ENCODE peak calls at places on chromosomes 1 and 21, in six cellular contexts. K is GM10248, I is endothelial cell, O is type B pancreatic cell, E is HT1080, J is AG04449. P is an unnamed sample.

GRCh38 chr1:37038079-37038702 is 3.9 kb upstream of the GRIK3 start:
- DNase-seq in K (no peak), I (peak; percentile 31), O (no peak), E (peak; percentile 38), J (no peak), P (peak; percentile 17)

GRCh38 chr1:119004781-119005180 is 16.6 kb upstream of the TBX15 start:
- DNase-seq in K (no peak), I (no peak), O (no peak), E (no peak), J (no peak), P (no peak)

GRCh38 chr1:225691861-225692516 is 39.1 kb upstream of the ENAH start:
- DNase-seq in K (no peak), I (no peak), O (no peak), E (peak; percentile 20), J (peak; percentile 84), P (no peak)

GRCh38 chr1:245663373-245663772 is 508.6 kb downstream of the KIF26B start:
- DNase-seq in K (no peak), I (no peak), O (no peak), E (no peak), J (no peak), P (no peak)

GRCh38 chr1:41925712-41926111 is 7.0 kb upstream of the HIVEP3 start:
- DNase-seq in K (no peak), I (no peak), O (no peak), E (peak; percentile 41), J (no peak), P (no peak)

GRCh38 chr21:29827236-29827635 is 112.6 kb downstream of the GRIK1 start:
- DNase-seq in K (no peak), I (no peak), O (no peak), E (no peak), J (no peak), P (no peak)

GRCh38 chr1:35807614-35808375 is at the start of gene AGO4:
- DNase-seq in K (peak; percentile 67), I (peak; percentile 69), O (peak; percentile 80), E (peak; percentile 5), J (no peak), P (peak; percentile 70)

GRCh38 chr1:41504126-41505035 is 19.9 kb upstream of the EDN2 start:
- DNase-seq in K (no peak), I (no peak), O (no peak), E (peak; percentile 68), J (no peak), P (no peak)

GRCh38 chr1:35544976-35545375 is 12.2 kb downstream of the KIAA0319L start:
- DNase-seq in K (peak; percentile 54), I (peak; percentile 55), O (no peak), E (peak; percentile 34), J (no peak), P (peak; percentile 61)

GRCh38 chr1:162327144-162327790 is 49.4 kb downstream of the SPATA46 start:
- DNase-seq in K (no peak), I (no peak), O (no peak), E (no peak), J (no peak), P (no peak)

GRCh38 chr1:215710340-215710971 is 143.4 kb downstream of the KCTD3 start:
- DNase-seq in K (peak; percentile 39), I (peak; percentile 60), O (no peak), E (peak; percentile 33), J (no peak), P (peak; percentile 76)

GRCh38 chr1:179127163-179127895 is 45.5 kb downstream of the TOR3A start:
- DNase-seq in K (no peak), I (no peak), O (no peak), E (peak; percentile 67), J (no peak), P (no peak)

GRCh38 chr1:230641900-230642262 is 400 bp upstream of the COG2 start:
- DNase-seq in K (peak; percentile 14), I (no peak), O (no peak), E (no peak), J (no peak), P (no peak)

GRCh38 chr1:206722751-206723499 is 38.2 kb downstream of the MAPKAPK2 start:
- DNase-seq in K (no peak), I (no peak), O (no peak), E (no peak), J (no peak), P (no peak)

GRCh38 chr1:237042892-237043576 is 1.1 kb downstream of the RYR2 start:
- DNase-seq in K (no peak), I (peak; percentile 33), O (no peak), E (no peak), J (no peak), P (no peak)

GRCh38 chr1:43222876-43223275 is 46.9 kb upstream of the TMEM125 start:
- DNase-seq in K (no peak), I (no peak), O (no peak), E (no peak), J (no peak), P (no peak)

GRCh38 chr1:65958561-65959350 is 166.1 kb downstream of the PDE4B start:
- DNase-seq in K (peak; percentile 33), I (peak; percentile 33), O (no peak), E (peak; percentile 64), J (no peak), P (peak; percentile 34)

GRCh38 chr1:44076093-44076492 is 42.5 kb upstream of the KLF17 start:
- DNase-seq in K (no peak), I (no peak), O (no peak), E (peak; percentile 81), J (no peak), P (no peak)

GRCh38 chr1:25082995-25083394 is 149.3 kb downstream of the SYF2 start:
- DNase-seq in K (no peak), I (no peak), O (no peak), E (no peak), J (no peak), P (no peak)

GRCh38 chr1:15424146-15424667 is 14.0 kb upstream of the CTRC start:
- DNase-seq in K (no peak), I (no peak), O (no peak), E (no peak), J (no peak), P (no peak)

GRCh38 chr1:228282329-228283042 is 74.6 kb downstream of the OBSCN start:
- DNase-seq in K (no peak), I (no peak), O (peak; percentile 67), E (peak; percentile 17), J (no peak), P (no peak)

GRCh38 chr1:11475718-11476117 is 3.2 kb upstream of the DISP3 start:
- DNase-seq in K (no peak), I (no peak), O (no peak), E (no peak), J (no peak), P (no peak)

GRCh38 chr1:93735722-93736121 is 54.1 kb upstream of the BCAR3 start:
- DNase-seq in K (no peak), I (no peak), O (no peak), E (peak; percentile 84), J (peak; percentile 88), P (no peak)

GRCh38 chr1:222546548-222547259 is 1.2 kb downstream of the HHIPL2 start:
- DNase-seq in K (no peak), I (no peak), O (no peak), E (peak; percentile 90), J (peak; percentile 45), P (no peak)